ENCODE peak calls at places on chromosomes 1 and 21, in ten cellular contexts. One of them, this sample, is unnamed.

GRCh38 chr1:199751524-199751923 is 276.0 kb upstream of the NR5A2 start:
- DNase-seq in GDM1: no peak
- DNase-seq in stimulated activated CD4-positive, alpha-beta T cell treated with anti-CD3 and anti-CD28 coated beads, Interleukin-4, amount 100 ng/mL, for 4 hours: no peak
- DNase-seq in HS-27A: no peak
- DNase-seq in NCI-H460: no peak
- DNase-seq in astrocyte of the hippocampus: no peak
- DNase-seq in EL: no peak
- DNase-seq in NCI-H1092 treated with DMSO at 0.1 percent for 48 hours: no peak
- DNase-seq in T follicular helper cell: no peak
- DNase-seq in NCI-H82: no peak
- DNase-seq in this sample: no peak

GRCh38 chr1:97603218-97603617 is 317.6 kb downstream of the DPYD start:
- DNase-seq in NCI-H460: no peak
- DNase-seq in NCI-H1092 treated with DMSO at 0.1 percent for 48 hours: no peak
- DNase-seq in astrocyte of the hippocampus: no peak
- DNase-seq in T follicular helper cell: no peak
- DNase-seq in GDM1: no peak
- DNase-seq in EL: no peak
- DNase-seq in HS-27A: no peak
- DNase-seq in stimulated activated CD4-positive, alpha-beta T cell treated with anti-CD3 and anti-CD28 coated beads, Interleukin-4, amount 100 ng/mL, for 4 hours: no peak
- DNase-seq in NCI-H82: no peak
- DNase-seq in this sample: no peak

GRCh38 chr1:74343191-74343590 is 108.0 kb downstream of the TNNI3K start:
- DNase-seq in astrocyte of the hippocampus: no peak
- DNase-seq in T follicular helper cell: no peak
- DNase-seq in HS-27A: no peak
- DNase-seq in NCI-H82: peak; percentile 100
- DNase-seq in GDM1: no peak
- DNase-seq in EL: no peak
- DNase-seq in NCI-H1092 treated with DMSO at 0.1 percent for 48 hours: peak; percentile 87
- DNase-seq in NCI-H460: no peak
- DNase-seq in stimulated activated CD4-positive, alpha-beta T cell treated with anti-CD3 and anti-CD28 coated beads, Interleukin-4, amount 100 ng/mL, for 4 hours: no peak
- DNase-seq in this sample: no peak

GRCh38 chr1:241615043-241615974 is 24.9 kb downstream of the CHML start:
- DNase-seq in HS-27A: no peak
- DNase-seq in NCI-H460: no peak
- DNase-seq in NCI-H82: no peak
- DNase-seq in EL: peak; percentile 36
- DNase-seq in stimulated activated CD4-positive, alpha-beta T cell treated with anti-CD3 and anti-CD28 coated beads, Interleukin-4, amount 100 ng/mL, for 4 hours: no peak
- DNase-seq in T follicular helper cell: no peak
- DNase-seq in GDM1: no peak
- DNase-seq in NCI-H1092 treated with DMSO at 0.1 percent for 48 hours: no peak
- DNase-seq in astrocyte of the hippocampus: no peak
- DNase-seq in this sample: no peak

GRCh38 chr21:43775795-43776430 is at the start of gene CSTB:
- DNase-seq in NCI-H460: no peak
- DNase-seq in NCI-H82: peak; percentile 66
- DNase-seq in HS-27A: peak; percentile 40
- DNase-seq in NCI-H1092 treated with DMSO at 0.1 percent for 48 hours: peak; percentile 79
- DNase-seq in EL: peak; percentile 70
- DNase-seq in T follicular helper cell: peak; percentile 81
- DNase-seq in stimulated activated CD4-positive, alpha-beta T cell treated with anti-CD3 and anti-CD28 coated beads, Interleukin-4, amount 100 ng/mL, for 4 hours: peak; percentile 80
- DNase-seq in GDM1: peak; percentile 65
- DNase-seq in astrocyte of the hippocampus: peak; percentile 87
- DNase-seq in this sample: peak; percentile 84

GRCh38 chr1:21552715-21553114 is 43.5 kb downstream of the ALPL start:
- DNase-seq in NCI-H82: no peak
- DNase-seq in HS-27A: peak; percentile 77
- DNase-seq in astrocyte of the hippocampus: peak; percentile 92
- DNase-seq in T follicular helper cell: no peak
- DNase-seq in NCI-H460: no peak
- DNase-seq in GDM1: no peak
- DNase-seq in EL: peak; percentile 90
- DNase-seq in stimulated activated CD4-positive, alpha-beta T cell treated with anti-CD3 and anti-CD28 coated beads, Interleukin-4, amount 100 ng/mL, for 4 hours: no peak
- DNase-seq in NCI-H1092 treated with DMSO at 0.1 percent for 48 hours: no peak
- DNase-seq in this sample: no peak

GRCh38 chr1:11967028-11967547 is 13.2 kb upstream of the MFN2 start:
- DNase-seq in astrocyte of the hippocampus: peak; percentile 55
- DNase-seq in T follicular helper cell: no peak
- DNase-seq in NCI-H82: peak; percentile 88
- DNase-seq in stimulated activated CD4-positive, alpha-beta T cell treated with anti-CD3 and anti-CD28 coated beads, Interleukin-4, amount 100 ng/mL, for 4 hours: no peak
- DNase-seq in GDM1: peak; percentile 36
- DNase-seq in NCI-H460: peak; percentile 50
- DNase-seq in HS-27A: no peak
- DNase-seq in EL: peak; percentile 29
- DNase-seq in NCI-H1092 treated with DMSO at 0.1 percent for 48 hours: peak; percentile 78
- DNase-seq in this sample: no peak

GRCh38 chr1:218201004-218201403 is 84.1 kb upstream of the RRP15 start:
- DNase-seq in astrocyte of the hippocampus: no peak
- DNase-seq in EL: peak; percentile 5
- DNase-seq in HS-27A: no peak
- DNase-seq in T follicular helper cell: no peak
- DNase-seq in NCI-H1092 treated with DMSO at 0.1 percent for 48 hours: no peak
- DNase-seq in NCI-H460: no peak
- DNase-seq in GDM1: no peak
- DNase-seq in NCI-H82: no peak
- DNase-seq in stimulated activated CD4-positive, alpha-beta T cell treated with anti-CD3 and anti-CD28 coated beads, Interleukin-4, amount 100 ng/mL, for 4 hours: no peak
- DNase-seq in this sample: no peak

GRCh38 chr1:235074335-235075120 is 54.1 kb downstream of the TOMM20 start:
- DNase-seq in stimulated activated CD4-positive, alpha-beta T cell treated with anti-CD3 and anti-CD28 coated beads, Interleukin-4, amount 100 ng/mL, for 4 hours: peak; percentile 47
- DNase-seq in NCI-H460: no peak
- DNase-seq in GDM1: no peak
- DNase-seq in NCI-H82: no peak
- DNase-seq in T follicular helper cell: no peak
- DNase-seq in EL: peak; percentile 63
- DNase-seq in HS-27A: no peak
- DNase-seq in NCI-H1092 treated with DMSO at 0.1 percent for 48 hours: peak; percentile 87
- DNase-seq in astrocyte of the hippocampus: peak; percentile 73
- DNase-seq in this sample: no peak

GRCh38 chr21:43286196-43286595 is 117.4 kb downstream of the CRYAA start:
- DNase-seq in T follicular helper cell: no peak
- DNase-seq in HS-27A: no peak
- DNase-seq in astrocyte of the hippocampus: no peak
- DNase-seq in NCI-H460: no peak
- DNase-seq in stimulated activated CD4-positive, alpha-beta T cell treated with anti-CD3 and anti-CD28 coated beads, Interleukin-4, amount 100 ng/mL, for 4 hours: no peak
- DNase-seq in GDM1: no peak
- DNase-seq in NCI-H82: no peak
- DNase-seq in EL: no peak
- DNase-seq in NCI-H1092 treated with DMSO at 0.1 percent for 48 hours: no peak
- DNase-seq in this sample: no peak

GRCh38 chr21:39153842-39154241 is 29.4 kb downstream of the PSMG1 start:
- DNase-seq in stimulated activated CD4-positive, alpha-beta T cell treated with anti-CD3 and anti-CD28 coated beads, Interleukin-4, amount 100 ng/mL, for 4 hours: no peak
- DNase-seq in NCI-H1092 treated with DMSO at 0.1 percent for 48 hours: no peak
- DNase-seq in T follicular helper cell: no peak
- DNase-seq in GDM1: no peak
- DNase-seq in NCI-H460: no peak
- DNase-seq in EL: no peak
- DNase-seq in astrocyte of the hippocampus: no peak
- DNase-seq in HS-27A: no peak
- DNase-seq in NCI-H82: peak; percentile 75
- DNase-seq in this sample: no peak

GRCh38 chr1:204266504-204267034 is 52.8 kb upstream of the GOLT1A start:
- DNase-seq in NCI-H460: no peak
- DNase-seq in NCI-H82: no peak
- DNase-seq in stimulated activated CD4-positive, alpha-beta T cell treated with anti-CD3 and anti-CD28 coated beads, Interleukin-4, amount 100 ng/mL, for 4 hours: no peak
- DNase-seq in GDM1: no peak
- DNase-seq in HS-27A: no peak
- DNase-seq in T follicular helper cell: no peak
- DNase-seq in NCI-H1092 treated with DMSO at 0.1 percent for 48 hours: no peak
- DNase-seq in EL: no peak
- DNase-seq in astrocyte of the hippocampus: no peak
- DNase-seq in this sample: no peak

GRCh38 chr21:46098303-46099141 is 610 bp downstream of the COL6A2 start:
- DNase-seq in GDM1: no peak
- DNase-seq in NCI-H1092 treated with DMSO at 0.1 percent for 48 hours: no peak
- DNase-seq in T follicular helper cell: no peak
- DNase-seq in NCI-H460: no peak
- DNase-seq in astrocyte of the hippocampus: peak; percentile 54
- DNase-seq in NCI-H82: no peak
- DNase-seq in HS-27A: no peak
- DNase-seq in stimulated activated CD4-positive, alpha-beta T cell treated with anti-CD3 and anti-CD28 coated beads, Interleukin-4, amount 100 ng/mL, for 4 hours: no peak
- DNase-seq in EL: peak; percentile 33
- DNase-seq in this sample: no peak

GRCh38 chr1:87418048-87418447 is 89.4 kb downstream of the LMO4 start:
- DNase-seq in T follicular helper cell: no peak
- DNase-seq in NCI-H82: no peak
- DNase-seq in stimulated activated CD4-positive, alpha-beta T cell treated with anti-CD3 and anti-CD28 coated beads, Interleukin-4, amount 100 ng/mL, for 4 hours: no peak
- DNase-seq in NCI-H1092 treated with DMSO at 0.1 percent for 48 hours: no peak
- DNase-seq in NCI-H460: no peak
- DNase-seq in astrocyte of the hippocampus: no peak
- DNase-seq in EL: no peak
- DNase-seq in HS-27A: no peak
- DNase-seq in GDM1: no peak
- DNase-seq in this sample: no peak

GRCh38 chr1:162285149-162285561 is 91.5 kb downstream of the SPATA46 start:
- DNase-seq in EL: no peak
- DNase-seq in stimulated activated CD4-positive, alpha-beta T cell treated with anti-CD3 and anti-CD28 coated beads, Interleukin-4, amount 100 ng/mL, for 4 hours: no peak
- DNase-seq in NCI-H82: peak; percentile 48
- DNase-seq in GDM1: no peak
- DNase-seq in HS-27A: no peak
- DNase-seq in NCI-H460: no peak
- DNase-seq in T follicular helper cell: no peak
- DNase-seq in astrocyte of the hippocampus: peak; percentile 46
- DNase-seq in NCI-H1092 treated with DMSO at 0.1 percent for 48 hours: peak; percentile 46
- DNase-seq in this sample: no peak

GRCh38 chr1:53076721-53077598 is 14.9 kb downstream of the PODN start:
- DNase-seq in GDM1: no peak
- DNase-seq in stimulated activated CD4-positive, alpha-beta T cell treated with anti-CD3 and anti-CD28 coated beads, Interleukin-4, amount 100 ng/mL, for 4 hours: no peak
- DNase-seq in EL: no peak
- DNase-seq in NCI-H1092 treated with DMSO at 0.1 percent for 48 hours: no peak
- DNase-seq in HS-27A: no peak
- DNase-seq in NCI-H460: no peak
- DNase-seq in astrocyte of the hippocampus: no peak
- DNase-seq in T follicular helper cell: no peak
- DNase-seq in NCI-H82: no peak
- DNase-seq in this sample: no peak

GRCh38 chr1:41390573-41390972 is 29.3 kb downstream of the FOXO6 start:
- DNase-seq in GDM1: no peak
- DNase-seq in NCI-H82: no peak
- DNase-seq in astrocyte of the hippocampus: no peak
- DNase-seq in NCI-H460: no peak
- DNase-seq in EL: no peak
- DNase-seq in stimulated activated CD4-positive, alpha-beta T cell treated with anti-CD3 and anti-CD28 coated beads, Interleukin-4, amount 100 ng/mL, for 4 hours: no peak
- DNase-seq in HS-27A: no peak
- DNase-seq in NCI-H1092 treated with DMSO at 0.1 percent for 48 hours: no peak
- DNase-seq in T follicular helper cell: no peak
- DNase-seq in this sample: no peak

GRCh38 chr1:109226078-109226445 is 12.3 kb downstream of the SARS1 start:
- DNase-seq in GDM1: no peak
- DNase-seq in astrocyte of the hippocampus: no peak
- DNase-seq in T follicular helper cell: no peak
- DNase-seq in stimulated activated CD4-positive, alpha-beta T cell treated with anti-CD3 and anti-CD28 coated beads, Interleukin-4, amount 100 ng/mL, for 4 hours: no peak
- DNase-seq in HS-27A: no peak
- DNase-seq in NCI-H82: no peak
- DNase-seq in NCI-H460: no peak
- DNase-seq in NCI-H1092 treated with DMSO at 0.1 percent for 48 hours: no peak
- DNase-seq in EL: peak; percentile 45
- DNase-seq in this sample: no peak

GRCh38 chr1:14476170-14476955 is 122.1 kb upstream of the KAZN start:
- DNase-seq in astrocyte of the hippocampus: peak; percentile 70
- DNase-seq in T follicular helper cell: no peak
- DNase-seq in NCI-H1092 treated with DMSO at 0.1 percent for 48 hours: no peak
- DNase-seq in EL: peak; percentile 9
- DNase-seq in NCI-H82: no peak
- DNase-seq in HS-27A: peak; percentile 66
- DNase-seq in stimulated activated CD4-positive, alpha-beta T cell treated with anti-CD3 and anti-CD28 coated beads, Interleukin-4, amount 100 ng/mL, for 4 hours: no peak
- DNase-seq in GDM1: no peak
- DNase-seq in NCI-H460: no peak
- DNase-seq in this sample: no peak

GRCh38 chr1:58732087-58732486 is 32.2 kb upstream of the MYSM1 start:
- DNase-seq in GDM1: no peak
- DNase-seq in HS-27A: no peak
- DNase-seq in astrocyte of the hippocampus: peak; percentile 29
- DNase-seq in NCI-H460: no peak
- DNase-seq in NCI-H82: no peak
- DNase-seq in NCI-H1092 treated with DMSO at 0.1 percent for 48 hours: no peak
- DNase-seq in stimulated activated CD4-positive, alpha-beta T cell treated with anti-CD3 and anti-CD28 coated beads, Interleukin-4, amount 100 ng/mL, for 4 hours: no peak
- DNase-seq in EL: no peak
- DNase-seq in T follicular helper cell: no peak
- DNase-seq in this sample: no peak

GRCh38 chr1:157798211-157798610 is 21.3 kb upstream of the FCRL2 start:
- DNase-seq in T follicular helper cell: no peak
- DNase-seq in stimulated activated CD4-positive, alpha-beta T cell treated with anti-CD3 and anti-CD28 coated beads, Interleukin-4, amount 100 ng/mL, for 4 hours: no peak
- DNase-seq in NCI-H460: no peak
- DNase-seq in NCI-H1092 treated with DMSO at 0.1 percent for 48 hours: no peak
- DNase-seq in NCI-H82: no peak
- DNase-seq in HS-27A: no peak
- DNase-seq in EL: peak; percentile 4
- DNase-seq in GDM1: no peak
- DNase-seq in astrocyte of the hippocampus: no peak
- DNase-seq in this sample: no peak

GRCh38 chr1:227234998-227235405 is 83.3 kb downstream of the CDC42BPA start:
- DNase-seq in NCI-H1092 treated with DMSO at 0.1 percent for 48 hours: peak; percentile 42
- DNase-seq in T follicular helper cell: no peak
- DNase-seq in NCI-H82: peak; percentile 91
- DNase-seq in HS-27A: peak; percentile 42
- DNase-seq in NCI-H460: peak; percentile 74
- DNase-seq in EL: peak; percentile 74
- DNase-seq in stimulated activated CD4-positive, alpha-beta T cell treated with anti-CD3 and anti-CD28 coated beads, Interleukin-4, amount 100 ng/mL, for 4 hours: no peak
- DNase-seq in GDM1: peak; percentile 42
- DNase-seq in astrocyte of the hippocampus: peak; percentile 56
- DNase-seq in this sample: no peak

GRCh38 chr21:33734818-33735217 is 92.5 kb downstream of the ITSN1 start:
- DNase-seq in NCI-H460: no peak
- DNase-seq in NCI-H82: no peak
- DNase-seq in NCI-H1092 treated with DMSO at 0.1 percent for 48 hours: no peak
- DNase-seq in HS-27A: no peak
- DNase-seq in T follicular helper cell: no peak
- DNase-seq in stimulated activated CD4-positive, alpha-beta T cell treated with anti-CD3 and anti-CD28 coated beads, Interleukin-4, amount 100 ng/mL, for 4 hours: no peak
- DNase-seq in GDM1: no peak
- DNase-seq in EL: no peak
- DNase-seq in astrocyte of the hippocampus: no peak
- DNase-seq in this sample: no peak

This sample was measured in T-helper 22 cell.